ENCODE peak calls at places on chromosomes 5 and 9, in four cellular contexts. Z is progenitor cell of endocrine pancreas, W is AG09319, L is fibroblast of the aortic adventitia. T is an unnamed sample.

GRCh38 chr5:43227655-43228054 is 35.6 kb downstream of the NIM1K start:
- DNase-seq in Z (no peak), W (peak), L (peak), T (no peak)

GRCh38 chr5:150057996-150058395 is 28.4 kb downstream of the CSF1R start:
- DNase-seq in Z (no peak), W (no peak), L (no peak), T (no peak)

GRCh38 chr9:90219548-90220118 is 423.0 kb downstream of the DIRAS2 start:
- DNase-seq in Z (no peak), W (no peak), L (no peak), T (no peak)

GRCh38 chr5:66498791-66499207 is 97.4 kb upstream of the MAST4 start:
- DNase-seq in Z (no peak), W (no peak), L (peak), T (no peak)

GRCh38 chr9:12289711-12290110 is 403.5 kb upstream of the TYRP1 start:
- DNase-seq in Z (no peak), W (no peak), L (no peak), T (no peak)

GRCh38 chr9:86720893-86721698 is 226.2 kb downstream of the GAS1 start:
- DNase-seq in Z (no peak), W (no peak), L (peak), T (no peak)

GRCh38 chr5:181176258-181176952 is 28.6 kb downstream of the TRIM7 start:
- DNase-seq in Z (no peak), W (no peak), L (no peak), T (no peak)

GRCh38 chr9:114390952-114391351 is 3.2 kb upstream of the AKNA start:
- DNase-seq in Z (no peak), W (no peak), L (no peak), T (no peak)

GRCh38 chr5:107455111-107455544 is 215.6 kb downstream of the EFNA5 start:
- DNase-seq in Z (no peak), W (no peak), L (no peak), T (no peak)

GRCh38 chr5:43065384-43066230 is 25.5 kb upstream of the ANXA2R start:
- DNase-seq in Z (no peak), W (no peak), L (peak), T (peak)

GRCh38 chr9:114004221-114004716 is 73.8 kb downstream of the AMBP start:
- DNase-seq in Z (no peak), W (no peak), L (no peak), T (peak)

GRCh38 chr5:13591621-13592020 is 352.9 kb downstream of the DNAH5 start:
- DNase-seq in Z (no peak), W (no peak), L (peak), T (no peak)

GRCh38 chr9:84471816-84472215 is 131.3 kb upstream of the SLC28A3 start:
- DNase-seq in Z (no peak), W (no peak), L (no peak), T (no peak)
- TF ChIP-seq CTCF in Z (no peak), W (no peak), L (no peak), T (no peak)

GRCh38 chr9:92455217-92455616 is 27.1 kb downstream of the ASPN start:
- DNase-seq in Z (no peak), W (no peak), L (no peak), T (no peak)
- TF ChIP-seq CTCF in Z (peak), W (no peak), L (peak), T (no peak)

DNA sequence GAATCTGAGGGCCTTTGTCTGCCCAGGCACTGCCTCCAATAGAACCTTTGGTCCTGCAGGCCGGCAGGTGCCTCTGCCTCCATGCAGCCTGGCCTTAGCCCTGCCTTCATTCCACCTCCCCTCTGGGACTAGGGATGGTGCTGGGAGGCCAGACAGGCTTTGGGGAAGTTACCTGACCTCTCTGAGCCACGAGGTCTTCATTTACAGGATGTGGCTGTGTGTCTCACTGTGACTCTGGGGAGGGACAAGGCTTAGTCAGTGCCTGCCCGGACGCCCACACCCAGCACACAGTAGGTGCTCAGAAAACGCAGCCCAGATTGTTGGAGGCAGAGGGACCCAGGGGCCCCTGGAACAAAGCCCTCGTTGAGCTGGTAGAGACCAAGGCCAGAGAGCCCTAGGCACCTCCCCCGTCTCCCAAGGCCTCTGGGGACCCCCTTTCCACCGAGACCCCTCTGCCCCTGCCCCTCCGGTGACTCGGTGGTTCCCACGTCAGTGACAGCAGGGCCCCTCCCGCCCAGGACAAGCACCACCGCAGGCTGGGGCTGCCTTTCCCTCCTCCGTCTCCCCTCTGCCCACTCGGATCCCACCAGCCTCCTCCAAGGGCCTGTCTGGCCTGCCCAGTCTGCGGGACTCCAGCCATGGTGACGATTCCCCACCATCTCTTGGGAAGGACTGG is 46.9 kb upstream of the EGFL7 start:
- DNase-seq in Z (no peak), W (no peak), L (no peak), T (no peak)
- TF ChIP-seq CTCF in Z (no peak), W (no peak), L (no peak), T (no peak)

GRCh38 chr9:104247899-104248460 is 153.9 kb downstream of the SMC2 start:
- DNase-seq in Z (no peak), W (no peak), L (peak), T (no peak)
- TF ChIP-seq CTCF in Z (no peak), W (no peak), L (no peak), T (no peak)

DNA sequence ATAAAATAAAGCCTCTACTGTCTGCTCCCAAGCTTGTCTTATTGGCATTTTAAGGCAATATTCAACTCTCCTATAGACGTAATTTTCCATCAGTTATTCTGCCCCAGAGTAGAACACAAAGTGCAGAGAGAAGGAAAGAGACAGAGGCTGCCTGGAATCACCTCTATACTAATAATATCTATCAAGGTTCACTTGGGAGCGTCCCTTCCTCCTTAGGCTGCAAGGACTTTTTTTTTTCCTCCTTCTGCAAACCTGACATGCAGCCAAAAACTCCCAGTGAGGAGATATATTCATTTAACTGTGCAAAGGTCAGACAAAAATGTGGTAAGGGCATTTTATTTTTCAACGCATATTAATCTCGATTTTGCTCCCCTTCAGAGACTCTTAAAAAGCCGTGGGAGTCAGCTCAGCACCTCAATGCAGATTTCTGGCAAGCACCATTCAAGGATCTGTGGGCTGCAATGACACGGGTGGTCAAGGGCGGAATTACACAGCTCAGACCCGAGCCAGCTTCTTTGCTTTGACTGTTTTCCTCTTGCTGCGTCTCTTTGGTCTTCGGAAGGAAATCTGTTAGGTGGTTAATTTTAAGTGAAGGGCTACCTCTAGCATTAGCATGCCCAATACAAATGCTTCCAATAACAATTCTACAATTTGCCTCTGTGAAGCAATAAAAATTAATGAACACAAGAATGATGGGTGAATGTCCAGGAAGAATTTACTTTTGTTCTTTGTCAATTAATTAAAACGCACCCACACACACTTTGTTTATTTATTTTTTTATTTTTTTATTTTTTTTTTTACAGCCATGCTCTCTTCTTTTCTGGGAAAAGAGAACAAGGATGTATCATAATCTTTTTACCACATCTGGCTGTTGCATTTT is 587.7 kb upstream of the GRAMD2B start:
- DNase-seq in Z (peak), W (no peak), L (peak), T (no peak)
- TF ChIP-seq CTCF in Z (peak), W (peak), L (peak), T (no peak)

DNA sequence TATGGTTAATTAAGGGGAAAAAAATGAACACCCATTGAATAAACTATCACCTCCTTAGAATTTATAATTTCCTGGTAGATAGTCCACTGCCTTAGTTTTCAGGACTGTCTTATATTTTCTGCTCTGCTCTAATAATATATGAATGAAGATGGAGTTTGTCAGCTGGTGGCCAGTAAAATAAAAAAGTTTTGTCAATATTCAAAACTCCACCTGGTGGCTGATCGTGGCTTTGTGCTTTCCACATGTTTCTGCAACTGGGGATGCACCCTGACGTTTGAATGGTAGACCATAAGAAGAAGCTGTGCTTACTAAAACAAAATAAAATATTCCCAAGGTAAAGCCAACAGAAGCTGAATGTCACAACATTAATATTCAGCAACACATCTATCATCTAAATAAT is 286.6 kb upstream of the IZUMO3 start:
- DNase-seq in Z (no peak), W (no peak), L (no peak), T (no peak)
- TF ChIP-seq CTCF in Z (peak), W (no peak), L (peak), T (no peak)